ENCODE peak calls at places on chromosomes 11 and 22, in six cellular contexts. D is mucosa of descending colon; Y is IMR-90; A is SJSA1; O is adrenal gland; H is CD8-positive, alpha-beta T cell. J is an unnamed sample.
A peak's percentile ranks its signal among the peaks of the same experiment; 100 is the strongest.

GRCh38 chr22:42649261-42650056 is at the start of gene CYB5R3:
- DNase-seq in O (peak; percentile 86), D (peak; percentile 85), A (peak; percentile 78), Y (peak; percentile 73), H (peak; percentile 41), J (peak; percentile 87)

GRCh38 chr22:30028731-30029130 is 51.5 kb upstream of the HORMAD2 start:
- DNase-seq in D (no peak), H (no peak), O (no peak), A (no peak), Y (no peak), J (no peak)

GRCh38 chr11:75240381-75241035 is at the start of gene TPBGL:
- DNase-seq in O (no peak), A (no peak), Y (no peak), H (no peak), D (no peak), J (peak; percentile 17)

GRCh38 chr11:91093141-91093540 is 870.3 kb upstream of the CHORDC1 start:
- DNase-seq in A (no peak), H (no peak), D (no peak), Y (no peak), O (no peak), J (no peak)

GRCh38 chr22:24088796-24089195 is 77.7 kb downstream of the CABIN1 start:
- DNase-seq in H (no peak), D (no peak), A (no peak), Y (peak; percentile 55), O (peak; percentile 11), J (no peak)

GRCh38 chr22:17087176-17088131 is 2.7 kb downstream of the IL17RA start:
- DNase-seq in O (no peak), Y (peak; percentile 91), H (no peak), D (peak; percentile 54), A (peak; percentile 66), J (peak; percentile 50)

GRCh38 chr11:69828276-69828970 is 9.2 kb upstream of the FGF3 start:
- DNase-seq in O (no peak), Y (no peak), H (no peak), A (no peak), D (peak; percentile 38), J (no peak)

GRCh38 chr11:57240757-57241156 is 3.7 kb upstream of the APLNR start:
- DNase-seq in H (no peak), A (no peak), Y (no peak), D (no peak), O (no peak), J (no peak)

GRCh38 chr11:96050435-96051182 is 126.7 kb upstream of the MTMR2 start:
- DNase-seq in H (no peak), Y (peak; percentile 86), A (no peak), O (no peak), D (no peak), J (no peak)

GRCh38 chr22:24824915-24825314 is 18.9 kb downstream of the SGSM1 start:
- DNase-seq in H (no peak), Y (no peak), D (no peak), O (no peak), A (no peak), J (no peak)

GRCh38 chr22:38296372-38296771 is 20.9 kb downstream of the CSNK1E start:
- DNase-seq in O (peak; percentile 54), Y (no peak), H (no peak), D (no peak), A (no peak), J (peak; percentile 47)

GRCh38 chr11:69295995-69296889 is 2.3 kb downstream of the MYEOV start:
- DNase-seq in H (no peak), A (no peak), Y (peak; percentile 74), D (no peak), O (peak; percentile 74), J (no peak)

GRCh38 chr11:27839226-27839913 is 139.1 kb upstream of the BDNF start:
- DNase-seq in O (no peak), A (peak; percentile 19), D (no peak), Y (peak; percentile 19), H (no peak), J (no peak)

GRCh38 chr11:106047636-106048035 is 25.6 kb upstream of the MSANTD4 start:
- DNase-seq in H (no peak), D (no peak), A (no peak), O (no peak), Y (no peak), J (no peak)

GRCh38 chr11:68030318-68031135 is at the start of gene NDUFS8:
- DNase-seq in D (peak; percentile 100), A (peak; percentile 100), H (peak; percentile 90), O (peak; percentile 97), Y (peak; percentile 99), J (peak; percentile 96)

GRCh38 chr22:17167486-17167885 is 8.4 kb upstream of the HDHD5 start:
- DNase-seq in O (peak; percentile 82), D (no peak), A (no peak), Y (no peak), H (no peak), J (peak; percentile 54)

GRCh38 chr11:86370922-86371614 is 3.6 kb upstream of the CCDC81 start:
- DNase-seq in Y (peak; percentile 40), O (no peak), H (no peak), A (no peak), D (no peak), J (no peak)

GRCh38 chr11:83819936-83820549 is 533.9 kb upstream of the CCDC90B start:
- DNase-seq in O (no peak), H (no peak), Y (peak; percentile 79), D (peak; percentile 21), A (peak; percentile 5), J (no peak)

GRCh38 chr22:32775957-32776356 is 25.5 kb upstream of the TIMP3 start:
- DNase-seq in A (no peak), O (peak; percentile 31), D (no peak), H (no peak), Y (no peak), J (peak; percentile 15)

GRCh38 chr11:11588890-11589289 is 32.9 kb downstream of the GALNT18 start:
- DNase-seq in D (no peak), H (no peak), Y (peak; percentile 26), A (no peak), O (no peak), J (no peak)

GRCh38 chr11:118618991-118619375 is 11.6 kb downstream of the PHLDB1 start:
- DNase-seq in H (no peak), O (no peak), D (peak; percentile 36), Y (peak; percentile 78), A (peak; percentile 75), J (peak; percentile 78)

GRCh38 chr11:73191151-73191550 is 26.9 kb upstream of the P2RY2 start:
- DNase-seq in O (no peak), A (no peak), Y (no peak), H (no peak), D (no peak), J (no peak)

GRCh38 chr11:134498326-134499139 is 86.5 kb upstream of the B3GAT1 start:
- DNase-seq in O (no peak), Y (no peak), D (no peak), A (no peak), H (no peak), J (peak; percentile 44)

GRCh38 chr11:111077938-111078337 is 167.6 kb upstream of the POU2AF2 start:
- DNase-seq in Y (peak; percentile 7), H (no peak), D (no peak), O (no peak), A (no peak), J (no peak)

GRCh38 chr11:11157201-11157600 is 195.8 kb downstream of the CSNK2A3 start:
- DNase-seq in D (peak; percentile 21), O (no peak), A (no peak), Y (peak; percentile 8), H (peak; percentile 37), J (peak; percentile 35)

GRCh38 chr11:75743711-75744563 is 24.6 kb upstream of the DGAT2 start:
- DNase-seq in O (no peak), A (no peak), Y (no peak), D (no peak), H (no peak), J (no peak)

GRCh38 chr11:130087294-130087926 is 17.7 kb downstream of the APLP2 start:
- DNase-seq in Y (no peak), A (no peak), H (no peak), D (no peak), O (no peak), J (no peak)
- H3K9me3 ChIP-seq in Y (no peaks in the 10 kb centered on the region), A (no peaks in the 10 kb centered on the region), H (no peaks in the 10 kb centered on the region), D (no peaks in the 10 kb centered on the region), O (no peaks in the 10 kb centered on the region), J (no peaks in the 10 kb centered on the region)

GRCh38 chr11:121300313-121300971 is 7.9 kb downstream of the SC5D start:
- DNase-seq in Y (no peak), D (no peak), H (no peak), O (no peak), A (no peak), J (no peak)
- H3K36me3 ChIP-seq in Y (peaks cover 4% of the 10 kb centered on the region), D (peaks cover 5% of the 10 kb centered on the region), H (peaks cover 9% of the 10 kb centered on the region), O (no peaks in the 10 kb centered on the region), A (peaks cover 4% of the 10 kb centered on the region), J (peaks cover 17% of the 10 kb centered on the region)

GRCh38 chr22:19961868-19962245 is 20.2 kb upstream of the TXNRD2 start:
- DNase-seq in D (no peak), A (no peak), O (no peak), Y (no peak), H (no peak), J (no peak)

GRCh38 chr22:19963863-19964642 is 22.4 kb upstream of the TXNRD2 start:
- DNase-seq in D (no peak), O (no peak), H (no peak), Y (no peak), A (no peak), J (no peak)

GRCh38 chr22:19964701-19965386 is 23.2 kb upstream of the TXNRD2 start:
- DNase-seq in O (no peak), A (no peak), H (no peak), Y (no peak), D (no peak), J (no peak)

GRCh38 chr22:19962246-19962908 is 20.8 kb upstream of the TXNRD2 start:
- DNase-seq in Y (peak; percentile 73), H (no peak), O (peak; percentile 86), A (peak; percentile 33), D (peak; percentile 91), J (peak; percentile 72)

GRCh38 chr22:19962909-19963806 is 21.5 kb upstream of the TXNRD2 start:
- DNase-seq in H (no peak), Y (peak; percentile 58), D (peak; percentile 92), A (no peak), O (peak; percentile 78), J (peak; percentile 79)
- H3K4me3 ChIP-seq in H (no peak overlapping the region), Y (no peak overlapping the region), D (no peak overlapping the region), A (no peak overlapping the region), O (no peak overlapping the region), J (no peak overlapping the region)

GRCh38 chr22:49242480-49242879 is 585.2 kb downstream of the BRD1 start:
- DNase-seq in H (no peak), Y (no peak), D (no peak), O (no peak), A (no peak), J (no peak)
- H3K9me3 ChIP-seq in H (no peaks in the 10 kb centered on the region), Y (peaks cover 66% of the 10 kb centered on the region), D (no peaks in the 10 kb centered on the region), O (no peaks in the 10 kb centered on the region), A (peaks cover 15% of the 10 kb centered on the region), J (no peaks in the 10 kb centered on the region)

DNA sequence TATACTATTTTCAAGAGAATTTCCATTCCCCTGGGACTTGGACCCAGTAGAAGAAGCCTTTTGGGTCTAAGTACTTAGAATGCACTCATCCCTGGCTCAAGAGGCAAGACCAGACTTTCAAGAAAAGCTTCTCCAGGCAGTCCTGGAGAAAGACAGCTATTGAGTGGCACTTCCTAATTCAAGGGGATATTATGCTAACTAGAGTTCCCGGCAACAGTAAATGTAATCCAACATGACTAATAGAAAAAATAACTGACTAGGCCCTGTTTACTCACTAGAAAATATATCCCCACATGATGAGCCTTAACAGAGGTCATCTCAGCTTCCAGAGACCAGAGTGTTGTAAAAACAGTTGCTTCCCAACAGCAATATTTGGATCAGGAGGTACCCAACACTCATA is 47.2 kb upstream of the AKIP1 start:
- DNase-seq in O (no peak), Y (peak; percentile 78), H (no peak), A (peak; percentile 18), D (no peak), J (no peak)
- H3K36me3 ChIP-seq in O (no peaks in the 10 kb centered on the region), Y (no peaks in the 10 kb centered on the region), H (no peaks in the 10 kb centered on the region), A (no peaks in the 10 kb centered on the region), D (no peaks in the 10 kb centered on the region), J (no peaks in the 10 kb centered on the region)